ENCODE peak calls at places on chromosomes 11 and 22, in six cellular contexts. G is activated T-cell treated with anti-CD3 and anti-CD28 coated beads, Interleukin-2, amount 50 U/mL, for 1 hour; Q is activated CD4-positive, alpha-beta T cell treated with anti-CD3 and anti-CD28 coated beads, Interleukin-2, amount 50 U/mL, for 48 hours; M is astrocyte; V is NCI-H1105; S is stimulated activated CD8-positive, alpha-beta memory T cell treated with anti-CD3 and anti-CD28 coated beads, Interleukin-12 subunit alpha, Interleukin-12 subunit beta, amount 100 ng/mL, for 1 hour. X is an unnamed sample.

GRCh38 chr22:39117585-39118191 is 20.6 kb downstream of the APOBEC3H start:
- DNase-seq in G (peak; percentile 62), V (peak; percentile 44), Q (peak; percentile 84), M (no peak), S (peak; percentile 57), X (peak; percentile 85)

GRCh38 chr11:44256673-44257291 is 53.2 kb downstream of the ALX4 start:
- DNase-seq in M (no peak), G (no peak), S (no peak), V (no peak), Q (no peak), X (no peak)

GRCh38 chr11:86978756-86979608 is 23.8 kb upstream of the FZD4 start:
- DNase-seq in M (no peak), Q (no peak), S (no peak), V (peak; percentile 15), G (no peak), X (no peak)

GRCh38 chr11:44777537-44778199 is 50.9 kb downstream of the TSPAN18 start:
- DNase-seq in S (no peak), V (no peak), G (no peak), Q (no peak), M (no peak), X (no peak)

GRCh38 chr11:36034572-36035331 is 90.9 kb downstream of the LDLRAD3 start:
- DNase-seq in M (peak; percentile 90), S (no peak), Q (no peak), V (no peak), G (no peak), X (no peak)

GRCh38 chr22:30204742-30205111 is 41.8 kb downstream of the LIF start:
- DNase-seq in G (no peak), M (peak; percentile 59), S (no peak), V (no peak), Q (no peak), X (no peak)

GRCh38 chr11:101091781-101092180 is 37.8 kb downstream of the PGR start:
- DNase-seq in G (no peak), S (no peak), M (no peak), V (no peak), Q (no peak), X (no peak)

GRCh38 chr11:13043912-13044628 is 35.0 kb downstream of the RASSF10 start:
- DNase-seq in G (no peak), M (no peak), Q (no peak), S (no peak), V (no peak), X (no peak)

GRCh38 chr22:21710156-21710555 is 25.4 kb downstream of the YPEL1 start:
- DNase-seq in Q (no peak), G (no peak), V (no peak), S (no peak), M (no peak), X (no peak)

GRCh38 chr11:76607431-76607830 is 63.1 kb downstream of the LRRC32 start:
- DNase-seq in G (no peak), M (no peak), V (no peak), S (no peak), Q (no peak), X (no peak)

GRCh38 chr11:10233581-10233980 is 60.4 kb downstream of the SBF2 start:
- DNase-seq in Q (no peak), S (no peak), G (no peak), M (peak; percentile 91), V (no peak), X (no peak)

GRCh38 chr11:1747753-1748466 is 2.5 kb downstream of the IFITM10 start:
- DNase-seq in M (no peak), Q (no peak), V (no peak), G (no peak), S (no peak), X (no peak)

GRCh38 chr11:95156916-95157568 is 67.4 kb downstream of the ENDOD1 start:
- DNase-seq in S (no peak), Q (no peak), G (no peak), M (no peak), V (no peak), X (no peak)

GRCh38 chr11:5736396-5736795 is at the start of gene OR56B1:
- DNase-seq in M (no peak), G (no peak), S (no peak), Q (no peak), V (no peak), X (no peak)

GRCh38 chr22:31995046-31995445 is 48.0 kb upstream of the SLC5A1 start:
- DNase-seq in Q (no peak), S (no peak), V (no peak), G (no peak), M (no peak), X (no peak)

GRCh38 chr22:35612903-35613302 is 4.2 kb downstream of the MB start:
- DNase-seq in V (no peak), Q (no peak), G (no peak), S (no peak), M (no peak), X (no peak)

GRCh38 chr22:48938741-48939140 is 888.9 kb downstream of the BRD1 start:
- DNase-seq in M (no peak), S (no peak), V (no peak), G (no peak), Q (no peak), X (no peak)

GRCh38 chr11:57427692-57428082 is 766 bp upstream of the SLC43A3 start:
- DNase-seq in G (no peak), M (peak; percentile 76), S (no peak), Q (no peak), V (no peak), X (no peak)

GRCh38 chr11:66242085-66242765 is 26.2 kb upstream of the RAB1B start:
- DNase-seq in M (no peak), S (no peak), Q (no peak), G (no peak), V (no peak), X (no peak)

GRCh38 chr11:121236115-121237001 is 56.2 kb upstream of the SC5D start:
- DNase-seq in M (peak; percentile 80), Q (peak; percentile 13), G (no peak), S (no peak), V (no peak), X (no peak)

GRCh38 chr11:94793822-94794221 is 25.7 kb downstream of the AMOTL1 start:
- DNase-seq in Q (no peak), G (no peak), S (no peak), M (peak; percentile 91), V (no peak), X (no peak)

GRCh38 chr22:26393929-26394328 is 35.1 kb upstream of the ASPHD2 start:
- DNase-seq in G (no peak), S (no peak), M (no peak), Q (no peak), V (no peak), X (no peak)

GRCh38 chr11:94417386-94417987 is 16.3 kb upstream of the GPR83 start:
- DNase-seq in G (no peak), S (no peak), Q (no peak), M (peak; percentile 25), V (no peak), X (no peak)

GRCh38 chr11:12798609-12799011 is 124.4 kb downstream of the TEAD1 start:
- DNase-seq in S (no peak), M (no peak), V (peak; percentile 22), G (no peak), Q (no peak), X (no peak)

GRCh38 chr11:118928870-118929495 is 3.3 kb upstream of the BCL9L start:
- DNase-seq in V (peak; percentile 88), G (no peak), S (no peak), M (peak; percentile 45), Q (peak; percentile 61), X (peak; percentile 58)

GRCh38 chr11:84564180-84564866 is 1062.8 kb downstream of the DLG2 start:
- DNase-seq in S (no peak), Q (peak; percentile 39), M (peak; percentile 12), G (no peak), V (no peak), X (peak; percentile 6)

GRCh38 chr11:73866586-73866996 is 10.1 kb downstream of the COA4 start:
- DNase-seq in Q (no peak), G (no peak), S (no peak), M (peak; percentile 88), V (no peak), X (no peak)

GRCh38 chr11:77442394-77443053 is 31.4 kb downstream of the PAK1 start:
- DNase-seq in V (no peak), M (no peak), S (no peak), G (no peak), Q (no peak), X (no peak)

GRCh38 chr11:27313157-27313821 is 49.7 kb downstream of the CCDC34 start:
- DNase-seq in V (no peak), S (no peak), Q (no peak), G (no peak), M (no peak), X (no peak)

GRCh38 chr11:100855466-100856067 is 168.5 kb downstream of the ARHGAP42 start:
- DNase-seq in M (peak; percentile 53), Q (no peak), V (peak; percentile 3), G (no peak), S (no peak), X (no peak)

GRCh38 chr11:64489831-64490441 is 101.1 kb upstream of the SLC22A12 start:
- DNase-seq in V (peak; percentile 78), M (no peak), Q (peak; percentile 66), G (peak; percentile 40), S (no peak), X (peak; percentile 33)

GRCh38 chr11:12182650-12183511 is 72.5 kb downstream of the MICAL2 start:
- DNase-seq in V (no peak), M (peak; percentile 99), S (no peak), G (no peak), Q (no peak), X (no peak)

GRCh38 chr22:33932997-33933396 is 12.7 kb upstream of the LARGE1 start:
- DNase-seq in V (no peak), S (no peak), M (no peak), Q (no peak), G (no peak), X (no peak)

GRCh38 chr22:35173655-35174054 is 83.6 kb upstream of the HMGXB4 start:
- DNase-seq in S (no peak), Q (no peak), M (no peak), V (no peak), G (no peak), X (no peak)

X was measured in stimulated activated CD4-positive, alpha-beta T cell treated with anti-CD3 and anti-CD28 coated beads, Interleukin-4, amount 100 ng/mL, for 24 hours.